ENCODE peak calls at places on chromosomes 4 and X, in four cellular contexts. One of them, this sample, is unnamed.

GRCh38 chr4:123469245-123469644 is 72.7 kb downstream of the SPRY1 start:
- DNase-seq in Calu3: no peak
- DNase-seq in sigmoid colon: no peak
- DNase-seq in B cell: no peak
- DNase-seq in this sample: no peak

GRCh38 chr4:123505077-123505456 is 108.5 kb downstream of the SPRY1 start:
- DNase-seq in Calu3: no peak
- DNase-seq in sigmoid colon: no peak
- DNase-seq in B cell: no peak
- DNase-seq in this sample: no peak

GRCh38 chrX:107448625-107449468 is 605 bp upstream of the FRMPD3 start:
- DNase-seq in Calu3: peak; percentile 49
- DNase-seq in sigmoid colon: no peak
- DNase-seq in B cell: peak; percentile 44
- DNase-seq in this sample: no peak

GRCh38 chr4:47434931-47435330 is 28.6 kb downstream of the COMMD8 start:
- DNase-seq in Calu3: no peak
- DNase-seq in sigmoid colon: no peak
- DNase-seq in B cell: no peak
- DNase-seq in this sample: no peak

GRCh38 chrX:103722505-103722904 is 11.8 kb downstream of the TMEM31 start:
- DNase-seq in Calu3: no peak
- DNase-seq in sigmoid colon: no peak
- DNase-seq in B cell: no peak
- DNase-seq in this sample: no peak

GRCh38 chr4:31482691-31483090 is 762.5 kb downstream of the PCDH7 start:
- DNase-seq in Calu3: no peak
- DNase-seq in sigmoid colon: no peak
- DNase-seq in B cell: no peak
- DNase-seq in this sample: no peak

GRCh38 chr4:113350576-113350975 is 301.1 kb downstream of the ANK2 start:
- DNase-seq in Calu3: no peak
- DNase-seq in sigmoid colon: no peak
- DNase-seq in B cell: no peak
- DNase-seq in this sample: no peak

GRCh38 chrX:14660970-14661369 is 131.6 kb downstream of the GLRA2 start:
- DNase-seq in Calu3: no peak
- DNase-seq in sigmoid colon: no peak
- DNase-seq in B cell: no peak
- DNase-seq in this sample: no peak

GRCh38 chrX:41397228-41397627 is 49.9 kb upstream of the NYX start:
- DNase-seq in Calu3: no peak
- DNase-seq in sigmoid colon: no peak
- DNase-seq in B cell: no peak
- DNase-seq in this sample: no peak

GRCh38 chr4:186021461-186022167 is 47.3 kb upstream of the TLR3 start:
- DNase-seq in Calu3: peak; percentile 14
- DNase-seq in sigmoid colon: no peak
- DNase-seq in B cell: no peak
- DNase-seq in this sample: peak; percentile 39

GRCh38 chrX:72714471-72714916 is 388 bp upstream of the PHKA1 start:
- DNase-seq in Calu3: peak; percentile 56
- DNase-seq in sigmoid colon: peak; percentile 89
- DNase-seq in B cell: no peak
- DNase-seq in this sample: no peak

DNA sequence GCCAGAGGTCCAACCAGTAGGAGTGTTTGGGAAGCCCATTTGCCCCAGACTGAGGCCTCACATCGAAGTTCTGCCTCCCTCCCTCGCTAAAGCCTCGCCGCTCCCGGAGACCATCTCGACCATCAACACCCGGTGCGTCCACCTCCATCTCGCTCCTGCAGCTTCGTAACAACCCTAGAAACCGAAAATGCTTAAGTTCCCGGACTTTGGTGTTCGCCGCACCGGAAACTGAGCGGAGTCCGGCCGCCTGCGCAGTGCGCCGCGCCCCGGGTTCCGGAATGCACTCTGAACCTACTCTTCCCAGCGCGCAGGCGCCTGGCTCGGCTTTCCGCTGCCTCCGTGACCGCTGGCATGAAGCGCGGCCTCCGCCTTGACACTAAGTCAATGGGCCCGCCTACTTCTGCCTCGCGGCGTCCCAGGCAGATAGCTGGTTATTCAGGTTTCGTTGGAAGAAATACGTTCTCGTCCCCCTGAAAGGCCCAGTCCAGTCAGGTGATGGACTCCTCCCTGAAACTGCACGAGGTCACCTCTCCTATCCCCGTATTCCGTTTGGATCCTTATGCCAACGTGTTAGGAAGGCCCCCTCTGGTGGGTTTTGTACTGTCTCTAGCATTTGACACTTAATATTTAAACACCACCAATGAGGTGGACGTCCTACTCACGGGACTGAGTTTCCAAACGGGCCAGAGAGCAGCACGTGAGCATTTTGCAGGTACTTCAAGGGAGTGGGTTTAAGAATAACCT is 21.4 kb downstream of the FABP2 start:
- DNase-seq in Calu3: peak; percentile 90
- DNase-seq in sigmoid colon: peak; percentile 96
- DNase-seq in B cell: peak; percentile 92
- DNase-seq in this sample: peak; percentile 85
- TF ChIP-seq CTCF in Calu3: no peak
- TF ChIP-seq CTCF in sigmoid colon: no peak
- TF ChIP-seq CTCF in B cell: peak; percentile 26
- TF ChIP-seq CTCF in this sample: no peak

GRCh38 chr4:19010766-19011165 is 989.2 kb upstream of the LCORL start:
- DNase-seq in Calu3: no peak
- DNase-seq in sigmoid colon: no peak
- DNase-seq in B cell: no peak
- DNase-seq in this sample: no peak

GRCh38 chr4:19009886-19010285 is 988.3 kb upstream of the LCORL start:
- DNase-seq in Calu3: no peak
- DNase-seq in sigmoid colon: no peak
- DNase-seq in B cell: no peak
- DNase-seq in this sample: no peak

GRCh38 chr4:19014594-19014993 is 993.0 kb upstream of the LCORL start:
- DNase-seq in Calu3: no peak
- DNase-seq in sigmoid colon: no peak
- DNase-seq in B cell: no peak
- DNase-seq in this sample: no peak
- TF ChIP-seq CTCF in Calu3: no peak
- TF ChIP-seq CTCF in sigmoid colon: no peak
- TF ChIP-seq CTCF in B cell: no peak
- TF ChIP-seq CTCF in this sample: no peak

GRCh38 chr4:40626183-40626990 is 3.3 kb downstream of the RBM47 start:
- DNase-seq in Calu3: no peak
- DNase-seq in sigmoid colon: no peak
- DNase-seq in B cell: no peak
- DNase-seq in this sample: no peak

GRCh38 chr4:40628888-40629287 is 776 bp downstream of the RBM47 start:
- DNase-seq in Calu3: no peak
- DNase-seq in sigmoid colon: no peak
- DNase-seq in B cell: no peak
- DNase-seq in this sample: no peak

GRCh38 chr4:40630335-40631021 is 814 bp upstream of the RBM47 start:
- DNase-seq in Calu3: peak; percentile 65
- DNase-seq in sigmoid colon: peak; percentile 74
- DNase-seq in B cell: peak; percentile 58
- DNase-seq in this sample: peak; percentile 81

GRCh38 chr4:40627540-40627939 is 2.1 kb downstream of the RBM47 start:
- DNase-seq in Calu3: no peak
- DNase-seq in sigmoid colon: no peak
- DNase-seq in B cell: no peak
- DNase-seq in this sample: no peak

DNA sequence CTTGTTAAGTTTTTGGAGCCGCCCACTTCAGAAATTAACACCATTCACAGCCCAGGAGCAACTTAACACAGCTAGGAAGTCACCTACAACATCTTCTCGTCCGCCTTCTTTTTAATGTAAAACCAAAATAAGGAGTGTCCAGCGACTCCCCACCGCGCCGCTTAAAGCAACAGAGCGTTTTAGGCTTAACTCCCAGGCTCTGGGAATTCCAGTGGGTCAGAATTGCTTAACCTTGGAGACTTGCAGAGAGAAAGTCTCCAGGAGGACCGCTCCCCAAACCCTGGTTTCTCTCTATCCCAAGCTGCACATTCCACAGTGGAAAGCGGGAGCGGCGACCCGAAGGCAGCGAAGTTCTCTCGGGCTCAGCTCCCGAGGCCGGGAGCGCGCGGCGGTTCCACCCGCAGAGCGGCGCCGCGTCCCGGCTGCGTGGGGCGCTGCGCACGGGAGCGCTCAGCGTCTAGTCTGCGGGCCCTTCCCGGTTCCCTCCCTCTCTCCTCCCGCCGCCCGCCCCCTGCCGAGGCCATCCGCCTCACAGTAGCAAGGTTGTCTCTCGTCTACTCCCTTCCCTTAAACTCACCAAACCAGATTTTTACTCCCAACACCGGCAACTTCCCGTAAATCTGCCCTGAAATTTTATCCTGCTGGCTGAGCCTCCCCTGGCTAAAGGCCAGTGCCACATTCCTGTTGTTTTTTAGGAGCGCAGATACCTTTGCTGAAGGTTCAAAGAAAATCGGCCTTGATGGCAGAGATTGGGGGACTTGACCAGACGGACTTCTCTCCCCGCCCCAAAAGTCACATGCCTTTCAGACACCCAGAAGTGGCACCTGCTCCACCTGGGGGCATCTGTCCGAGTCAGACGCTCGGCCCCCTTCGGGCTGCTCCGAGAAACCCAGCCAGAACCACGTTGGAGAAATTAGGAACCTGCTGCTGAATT is at the start of gene RBM47:
- DNase-seq in Calu3: peak; percentile 78
- DNase-seq in sigmoid colon: peak; percentile 73
- DNase-seq in B cell: peak; percentile 54
- DNase-seq in this sample: peak; percentile 72
- TF ChIP-seq CTCF in Calu3: no peak
- TF ChIP-seq CTCF in sigmoid colon: no peak
- TF ChIP-seq CTCF in B cell: no peak
- TF ChIP-seq CTCF in this sample: no peak

GRCh38 chrX:49754238-49754857 is 58.6 kb upstream of the PAGE1 start:
- DNase-seq in Calu3: peak; percentile 36
- DNase-seq in sigmoid colon: peak; percentile 64
- DNase-seq in B cell: no peak
- DNase-seq in this sample: peak; percentile 8
- TF ChIP-seq CTCF in Calu3: peak; percentile 60
- TF ChIP-seq CTCF in sigmoid colon: no peak
- TF ChIP-seq CTCF in B cell: peak; percentile 69
- TF ChIP-seq CTCF in this sample: peak; percentile 56

DNA sequence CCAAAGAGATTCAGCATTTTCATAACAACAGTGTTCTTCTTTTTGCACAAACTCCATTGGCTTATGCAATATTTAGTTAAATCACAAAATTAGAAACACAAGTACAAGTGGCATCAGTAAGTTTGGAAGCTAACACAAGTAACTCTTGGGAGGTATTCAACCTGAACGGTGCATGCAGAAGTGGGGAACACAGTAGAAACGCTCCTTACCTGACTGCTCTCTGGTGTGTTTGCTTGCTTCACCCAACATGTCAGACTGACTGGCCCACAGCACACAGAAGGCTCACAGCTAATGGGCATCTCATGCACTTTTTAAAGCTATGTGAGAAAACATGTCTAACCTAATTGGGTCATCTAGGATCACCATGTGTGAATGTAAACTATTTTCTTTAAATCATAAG is 133.6 kb downstream of the MAGEB17 start:
- DNase-seq in Calu3: no peak
- DNase-seq in sigmoid colon: no peak
- DNase-seq in B cell: no peak
- DNase-seq in this sample: no peak
- TF ChIP-seq CTCF in Calu3: no peak
- TF ChIP-seq CTCF in sigmoid colon: no peak
- TF ChIP-seq CTCF in B cell: no peak
- TF ChIP-seq CTCF in this sample: no peak

GRCh38 chrX:69496143-69496542 is 8.0 kb upstream of the NALF2 start:
- DNase-seq in Calu3: no peak
- DNase-seq in sigmoid colon: no peak
- DNase-seq in B cell: no peak
- DNase-seq in this sample: no peak

GRCh38 chrX:69493766-69494165 is 10.4 kb upstream of the NALF2 start:
- DNase-seq in Calu3: no peak
- DNase-seq in sigmoid colon: no peak
- DNase-seq in B cell: no peak
- DNase-seq in this sample: no peak

GRCh38 chrX:69489625-69490024 is 14.5 kb upstream of the NALF2 start:
- DNase-seq in Calu3: no peak
- DNase-seq in sigmoid colon: no peak
- DNase-seq in B cell: no peak
- DNase-seq in this sample: no peak

GRCh38 chrX:69493193-69493592 is 10.9 kb upstream of the NALF2 start:
- DNase-seq in Calu3: peak; percentile 69
- DNase-seq in sigmoid colon: no peak
- DNase-seq in B cell: no peak
- DNase-seq in this sample: no peak
- TF ChIP-seq CTCF in Calu3: peak; percentile 48
- TF ChIP-seq CTCF in sigmoid colon: no peak
- TF ChIP-seq CTCF in B cell: no peak
- TF ChIP-seq CTCF in this sample: peak; percentile 12

DNA sequence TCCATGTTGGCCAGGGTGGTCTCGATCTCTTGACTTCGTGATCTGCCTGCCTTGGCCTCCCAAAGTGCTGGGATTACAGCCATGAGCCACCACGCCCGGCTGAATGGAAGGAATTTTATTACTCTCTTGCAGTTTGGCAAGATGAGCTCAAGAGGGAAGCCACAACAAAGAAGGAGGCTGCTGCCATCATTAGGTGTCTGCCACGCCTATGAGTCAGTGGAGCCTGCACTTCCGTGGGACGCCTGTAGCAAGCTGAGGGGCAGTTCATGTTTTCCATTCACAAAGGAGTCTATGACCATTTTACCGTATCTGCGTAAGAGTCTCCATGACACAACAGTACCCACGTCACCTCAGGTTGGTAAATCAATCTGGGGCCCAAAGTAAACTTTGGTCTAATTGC is 51.2 kb upstream of the CHRNA9 start:
- DNase-seq in Calu3: no peak
- DNase-seq in sigmoid colon: peak; percentile 15
- DNase-seq in B cell: peak; percentile 59
- DNase-seq in this sample: peak; percentile 25
- TF ChIP-seq CTCF in Calu3: no peak
- TF ChIP-seq CTCF in sigmoid colon: no peak
- TF ChIP-seq CTCF in B cell: no peak
- TF ChIP-seq CTCF in this sample: no peak

GRCh38 chr4:12679217-12679616 is 804.9 kb downstream of the RAB28 start:
- DNase-seq in Calu3: no peak
- DNase-seq in sigmoid colon: no peak
- DNase-seq in B cell: no peak
- DNase-seq in this sample: peak; percentile 5
- TF ChIP-seq CTCF in Calu3: peak; percentile 17
- TF ChIP-seq CTCF in sigmoid colon: no peak
- TF ChIP-seq CTCF in B cell: no peak
- TF ChIP-seq CTCF in this sample: no peak

This sample was measured in GM20000.